ENCODE peak calls at places on chromosomes 2 and 18, in six cellular contexts. R is colonic mucosa, X is LoVo, Y is body of pancreas, L is NCI-H2081, W is EH. G is an unnamed sample.

GRCh38 chr2:174590346-174590745 is 7.3 kb downstream of the WIPF1 start:
- DNase-seq in R (no peak), X (no peak), Y (no peak), L (no peak), W (no peak), G (no peak)

GRCh38 chr18:9690418-9691178 is 17.5 kb upstream of the RAB31 start:
- DNase-seq in R (no peak), X (no peak), Y (no peak), L (no peak), W (peak), G (no peak)

GRCh38 chr2:150487537-150488429 is at the start of gene RND3:
- DNase-seq in R (peak), X (peak), Y (peak), L (peak), W (peak), G (peak)

GRCh38 chr2:201909348-201909747 is 103.0 kb downstream of the CDK15 start:
- DNase-seq in R (no peak), X (no peak), Y (no peak), L (no peak), W (peak), G (no peak)

GRCh38 chr2:7703048-7703447 is 785.8 kb downstream of the RNF144A start:
- DNase-seq in R (no peak), X (no peak), Y (no peak), L (peak), W (no peak), G (no peak)

GRCh38 chr2:60529111-60529510 is 24.3 kb downstream of the BCL11A start:
- DNase-seq in R (no peak), X (no peak), Y (no peak), L (no peak), W (no peak), G (no peak)

GRCh38 chr18:5073026-5073944 is 123.8 kb downstream of the AKAIN1 start:
- DNase-seq in R (no peak), X (peak), Y (peak), L (peak), W (peak), G (no peak)

GRCh38 chr2:181465686-181466375 is 8.6 kb downstream of the ITGA4 start:
- DNase-seq in R (no peak), X (no peak), Y (no peak), L (no peak), W (peak), G (no peak)

GRCh38 chr2:112646102-112646719 is 472 bp downstream of the SLC20A1 start:
- DNase-seq in R (peak), X (no peak), Y (no peak), L (peak), W (peak), G (no peak)

GRCh38 chr2:144015655-144016245 is 504.2 kb downstream of the ZEB2 start:
- DNase-seq in R (no peak), X (no peak), Y (no peak), L (no peak), W (peak), G (no peak)

GRCh38 chr18:67608909-67609308 is 92.4 kb upstream of the DSEL start:
- DNase-seq in R (no peak), X (no peak), Y (no peak), L (no peak), W (peak), G (no peak)

GRCh38 chr18:51514128-51514527 is 316.6 kb upstream of the MEX3C start:
- DNase-seq in R (no peak), X (peak), Y (no peak), L (no peak), W (no peak), G (no peak)

GRCh38 chr2:196971574-196972279 is 45.2 kb upstream of the PGAP1 start:
- DNase-seq in R (no peak), X (no peak), Y (no peak), L (no peak), W (no peak), G (no peak)

GRCh38 chr18:44298566-44298965 is 382.1 kb upstream of the SETBP1 start:
- DNase-seq in R (no peak), X (no peak), Y (no peak), L (no peak), W (peak), G (no peak)

GRCh38 chr18:21164746-21165145 is 53.1 kb upstream of the ROCK1 start:
- DNase-seq in R (no peak), X (no peak), Y (no peak), L (no peak), W (peak), G (no peak)

GRCh38 chr2:56455642-56456041 is 271.9 kb downstream of the CCDC85A start:
- DNase-seq in R (no peak), X (no peak), Y (no peak), L (no peak), W (no peak), G (no peak)

GRCh38 chr2:130865401-130865800 is 28.7 kb downstream of the ARHGEF4 start:
- DNase-seq in R (no peak), X (no peak), Y (peak), L (no peak), W (no peak), G (no peak)

GRCh38 chr2:66581461-66582363 is 146.8 kb downstream of the MEIS1 start:
- DNase-seq in R (no peak), X (no peak), Y (peak), L (no peak), W (peak), G (no peak)

GRCh38 chr2:20291106-20291564 is 59.5 kb downstream of the PUM2 start:
- DNase-seq in R (peak), X (peak), Y (peak), L (peak), W (peak), G (peak)

GRCh38 chr18:80124131-80124530 is 15.1 kb downstream of the ADNP2 start:
- DNase-seq in R (no peak), X (no peak), Y (no peak), L (no peak), W (no peak), G (no peak)

GRCh38 chr2:96484096-96484495 is 21.1 kb downstream of the NEURL3 start:
- DNase-seq in R (no peak), X (no peak), Y (no peak), L (no peak), W (no peak), G (no peak)

GRCh38 chr2:44956841-44957240 is 15.3 kb downstream of the SIX3 start:
- DNase-seq in R (no peak), X (no peak), Y (no peak), L (peak), W (no peak), G (no peak)

GRCh38 chr2:47054036-47054555 is 101.0 kb downstream of the STPG4 start:
- DNase-seq in R (no peak), X (no peak), Y (no peak), L (no peak), W (peak), G (no peak)

GRCh38 chr2:46535360-46535759 is 56.0 kb downstream of the TMEM247 start:
- DNase-seq in R (no peak), X (no peak), Y (peak), L (no peak), W (peak), G (no peak)

GRCh38 chr2:8659735-8660492 is 21.9 kb upstream of the ID2 start:
- DNase-seq in R (no peak), X (no peak), Y (no peak), L (no peak), W (no peak), G (no peak)

G was measured in ureter.